ENCODE peak calls at places on chromosomes 12 and 14, in six cellular contexts. S is kidney, U is cardiac fibroblast, J is osteocyte, F is coronary artery, D is thoracic aorta. B is an unnamed sample.

GRCh38 chr12:32734952-32735351 is 20.7 kb downstream of the YARS2 start:
- DNase-seq in F (no peak), S (no peak), J (no peak), U (no peak), D (no peak), B (no peak)

GRCh38 chr12:118544569-118544968 is 168.2 kb downstream of the SUDS3 start:
- DNase-seq in S (no peak), U (no peak), D (no peak), J (peak; percentile 13), F (no peak), B (peak; percentile 2)

GRCh38 chr14:51490205-51490604 is 161.5 kb upstream of the FRMD6 start:
- DNase-seq in D (no peak), J (no peak), F (no peak), S (no peak), U (no peak), B (peak; percentile 22)

GRCh38 chr14:102008891-102009290 is 44.5 kb downstream of the DYNC1H1 start:
- DNase-seq in J (no peak), D (no peak), U (no peak), F (no peak), S (no peak), B (no peak)

GRCh38 chr12:107200394-107200793 is 107.0 kb upstream of the CRY1 start:
- DNase-seq in J (no peak), S (no peak), U (peak; percentile 5), F (no peak), D (no peak), B (peak; percentile 65)

GRCh38 chr14:77580964-77581505 is 35.4 kb downstream of the SPTLC2 start:
- DNase-seq in F (no peak), J (no peak), U (peak; percentile 58), D (no peak), S (no peak), B (peak; percentile 84)

GRCh38 chr14:77882098-77882497 is 82.2 kb downstream of the ADCK1 start:
- DNase-seq in D (no peak), F (no peak), S (no peak), J (no peak), U (peak; percentile 18), B (no peak)

GRCh38 chr12:91854725-91855124 is 290.9 kb downstream of the BTG1 start:
- DNase-seq in J (no peak), F (no peak), D (no peak), U (peak; percentile 54), S (no peak), B (peak; percentile 84)

GRCh38 chr12:96219700-96220206 is 25.6 kb downstream of the ELK3 start:
- DNase-seq in S (no peak), J (peak; percentile 91), U (peak; percentile 90), F (peak; percentile 62), D (no peak), B (peak; percentile 94)

GRCh38 chr12:52873832-52874572 is 25.2 kb upstream of the KRT78 start:
- DNase-seq in U (peak; percentile 94), D (peak; percentile 71), F (peak; percentile 91), S (peak; percentile 96), J (peak; percentile 94), B (peak; percentile 94)

GRCh38 chr14:65853407-65853955 is 441.0 kb downstream of the FUT8 start:
- DNase-seq in J (peak; percentile 64), S (no peak), F (no peak), U (no peak), D (no peak), B (no peak)

GRCh38 chr12:125228519-125229260 is 163.5 kb downstream of the AACS start:
- DNase-seq in U (no peak), J (no peak), S (no peak), D (no peak), F (no peak), B (no peak)

GRCh38 chr12:28024231-28024995 is 51.9 kb upstream of the PTHLH start:
- DNase-seq in U (peak; percentile 64), J (no peak), S (no peak), F (no peak), D (no peak), B (peak; percentile 80)

GRCh38 chr12:50188875-50189575 is 21.9 kb upstream of the CERS5 start:
- DNase-seq in J (no peak), S (no peak), U (no peak), D (no peak), F (no peak), B (peak; percentile 35)

GRCh38 chr12:57717846-57718640 is 20.5 kb downstream of the AGAP2 start:
- DNase-seq in F (no peak), J (peak; percentile 67), U (no peak), D (no peak), S (no peak), B (no peak)

GRCh38 chr14:99271951-99272668 is at the start of gene BCL11B:
- DNase-seq in U (peak; percentile 81), J (no peak), S (peak; percentile 88), D (peak; percentile 33), F (no peak), B (peak; percentile 65)
- TF ChIP-seq CTCF in U (peak; percentile 33), J (peak; percentile 66), S (peak; percentile 38), D (peak; percentile 35), F (no peak), B (peak; percentile 59)

DNA sequence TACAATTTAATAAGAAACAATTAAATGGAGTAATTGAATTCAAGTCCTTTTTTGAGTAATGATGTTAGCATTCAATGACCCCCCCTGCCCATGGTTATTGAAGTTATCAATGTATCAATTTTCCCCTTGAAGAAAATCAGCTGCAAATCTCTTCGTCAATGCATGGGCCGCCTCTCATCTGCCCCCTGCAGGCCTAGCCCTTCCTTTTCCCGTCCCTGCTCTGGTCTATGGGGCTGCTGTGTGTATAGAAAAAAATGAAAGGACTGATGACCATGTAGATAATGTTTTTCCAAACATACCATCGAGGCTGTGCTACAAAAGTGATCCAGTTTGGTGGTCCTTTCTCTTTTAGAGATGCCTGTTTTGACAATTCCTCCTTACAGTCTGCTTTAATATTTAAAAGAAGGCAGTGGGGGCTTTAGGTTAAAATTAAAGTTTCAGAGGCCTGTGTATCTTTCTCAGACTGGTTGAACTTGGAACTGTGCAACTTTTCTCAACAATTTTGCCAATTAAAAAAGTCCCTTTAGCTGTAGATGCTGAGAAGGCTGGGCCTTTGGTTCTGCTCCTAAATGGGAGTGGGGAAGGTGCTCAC is 98.4 kb downstream of the APAF1 start:
- DNase-seq in J (no peak), U (peak; percentile 11), S (no peak), F (no peak), D (no peak), B (peak; percentile 63)
- TF ChIP-seq CTCF in J (peak; percentile 60), U (peak; percentile 66), S (no peak), F (no peak), D (no peak), B (peak; percentile 90)

GRCh38 chr12:112275836-112276235 is 106.4 kb downstream of the HECTD4 start:
- DNase-seq in S (no peak), U (no peak), F (no peak), D (no peak), J (no peak), B (no peak)
- TF ChIP-seq CTCF in S (no peak), U (no peak), F (no peak), D (no peak), J (no peak), B (no peak)

GRCh38 chr14:64684091-64684490 is 20.1 kb upstream of the PLEKHG3 start:
- DNase-seq in S (no peak), D (no peak), F (no peak), U (peak; percentile 56), J (no peak), B (peak; percentile 40)

GRCh38 chr14:64683264-64683663 is 21.0 kb upstream of the PLEKHG3 start:
- DNase-seq in F (peak; percentile 87), D (no peak), J (no peak), U (no peak), S (peak; percentile 85), B (no peak)

GRCh38 chr14:64682843-64683242 is 21.4 kb upstream of the PLEKHG3 start:
- DNase-seq in F (no peak), S (no peak), D (no peak), J (no peak), U (no peak), B (no peak)

GRCh38 chr14:64680675-64681060 is 23.6 kb upstream of the PLEKHG3 start:
- DNase-seq in S (no peak), D (no peak), F (no peak), J (no peak), U (no peak), B (no peak)

GRCh38 chr14:64682173-64682710 is 22.0 kb upstream of the PLEKHG3 start:
- DNase-seq in J (peak; percentile 89), S (peak; percentile 95), F (peak; percentile 96), D (peak; percentile 64), U (peak; percentile 93), B (peak; percentile 65)
- TF ChIP-seq CTCF in J (no peak), S (no peak), F (no peak), D (no peak), U (no peak), B (no peak)

DNA sequence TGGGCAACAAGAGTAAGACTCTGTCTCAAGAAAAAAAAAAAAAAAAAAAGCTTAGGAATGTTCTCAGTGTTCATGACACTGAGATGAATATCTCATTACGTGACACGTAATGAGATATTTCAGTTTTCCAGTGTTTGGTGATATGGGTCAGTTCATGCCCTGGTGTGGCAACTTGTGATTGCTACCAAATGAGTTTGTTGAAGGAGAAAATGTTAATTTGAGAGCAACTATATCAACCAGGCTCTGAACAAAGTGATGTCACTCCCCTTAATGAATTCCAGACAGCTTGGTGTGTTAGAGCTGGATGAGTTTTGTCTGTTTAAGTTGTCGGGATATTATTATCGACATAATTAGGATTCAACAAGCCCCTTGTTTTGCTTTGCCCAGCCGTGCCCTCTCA is 211.7 kb downstream of the DPF3 start:
- DNase-seq in U (peak; percentile 23), F (no peak), D (no peak), J (no peak), S (no peak), B (peak; percentile 26)
- TF ChIP-seq CTCF in U (no peak), F (no peak), D (no peak), J (no peak), S (no peak), B (no peak)

GRCh38 chr12:132282950-132283771 is 46.2 kb downstream of the GALNT9 start:
- DNase-seq in S (peak; percentile 87), J (no peak), U (no peak), F (no peak), D (no peak), B (no peak)

GRCh38 chr12:132284618-132285310 is 44.6 kb downstream of the GALNT9 start:
- DNase-seq in J (no peak), F (no peak), D (no peak), S (peak; percentile 82), U (no peak), B (no peak)

GRCh38 chr12:132285311-132285741 is 44.1 kb downstream of the GALNT9 start:
- DNase-seq in S (no peak), D (no peak), U (no peak), J (no peak), F (no peak), B (no peak)

GRCh38 chr12:132282031-132282949 is 47.1 kb downstream of the GALNT9 start:
- DNase-seq in J (no peak), U (no peak), S (peak; percentile 84), D (no peak), F (no peak), B (no peak)

DNA sequence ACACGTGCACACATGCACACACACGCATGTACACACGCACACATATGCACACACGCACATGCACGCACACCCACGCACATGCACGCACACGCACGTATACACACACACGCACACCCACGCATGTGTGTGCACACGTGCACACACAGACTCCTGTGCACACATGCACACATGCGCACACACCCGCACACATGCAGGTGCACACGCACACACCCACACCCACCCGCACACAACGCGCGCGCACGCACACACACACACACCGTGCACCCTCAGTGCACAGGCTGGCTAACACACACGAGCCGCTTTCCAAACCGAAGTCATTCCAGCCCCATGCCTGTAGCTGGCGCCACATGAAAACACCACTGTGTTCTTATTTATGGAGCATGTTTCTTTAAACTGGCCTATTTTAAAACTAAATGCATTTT is 45.3 kb downstream of the GALNT9 start:
- DNase-seq in D (no peak), U (peak; percentile 59), F (no peak), S (peak; percentile 71), J (no peak), B (peak; percentile 76)
- TF ChIP-seq CTCF in D (no peak), U (peak; percentile 59), F (no peak), S (no peak), J (peak; percentile 36), B (peak; percentile 81)